ENCODE peak calls at places on chromosome 3, in ten cellular contexts. F, J, R, Y, Q, Z, N, B, P and V are unnamed samples.
A peak's percentile ranks its signal among the peaks of the same experiment; 100 is the strongest.

GRCh38 chr3:122458992-122459391 is 43.1 kb upstream of the WDR5B start:
- DNase-seq in F (no peak), J (peak; percentile 52), R (peak; percentile 11), Y (no peak), Q (no peak), Z (no peak), N (peak; percentile 59), B (no peak), P (no peak), V (peak; percentile 43)

GRCh38 chr3:152405915-152406802 is 137.4 kb downstream of the MBNL1 start:
- DNase-seq in F (no peak), J (no peak), R (no peak), Y (no peak), Q (peak; percentile 83), Z (no peak), N (peak; percentile 94), B (no peak), P (no peak), V (no peak)

GRCh38 chr3:113166719-113167492 is 44.5 kb upstream of the BOC start:
- DNase-seq in F (no peak), J (peak; percentile 55), R (no peak), Y (peak; percentile 25), Q (no peak), Z (no peak), N (peak; percentile 63), B (no peak), P (peak; percentile 59), V (no peak)

GRCh38 chr3:57169872-57170623 is 4.9 kb upstream of the IL17RD start:
- DNase-seq in F (peak; percentile 73), J (peak; percentile 90), R (peak; percentile 82), Y (no peak), Q (peak; percentile 60), Z (peak; percentile 88), N (peak; percentile 76), B (peak; percentile 82), P (peak; percentile 86), V (peak; percentile 43)

GRCh38 chr3:179015551-179016020 is 56.0 kb downstream of the ZMAT3 start:
- DNase-seq in F (no peak), J (peak; percentile 77), R (peak; percentile 75), Y (no peak), Q (peak; percentile 76), Z (no peak), N (peak; percentile 85), B (no peak), P (no peak), V (peak; percentile 62)

GRCh38 chr3:136979204-136979603 is 21.4 kb downstream of the IL20RB start:
- DNase-seq in F (no peak), J (no peak), R (no peak), Y (no peak), Q (no peak), Z (no peak), N (no peak), B (no peak), P (no peak), V (no peak)

GRCh38 chr3:89179355-89179997 is 72.1 kb downstream of the EPHA3 start:
- DNase-seq in F (no peak), J (peak; percentile 6), R (no peak), Y (no peak), Q (no peak), Z (no peak), N (peak; percentile 18), B (no peak), P (no peak), V (no peak)

GRCh38 chr3:42979044-42979962 is at the start of gene GASK1A:
- DNase-seq in F (peak; percentile 65), J (peak; percentile 74), R (peak; percentile 48), Y (peak; percentile 40), Q (no peak), Z (peak; percentile 75), N (no peak), B (peak; percentile 68), P (peak; percentile 78), V (no peak)

GRCh38 chr3:14652-15051 is 181.9 kb upstream of the CHL1 start:
- DNase-seq in F (no peak), J (no peak), R (no peak), Y (no peak), Q (no peak), Z (no peak), N (no peak), B (no peak), P (no peak), V (no peak)

GRCh38 chr3:187966141-187966540 is 187.8 kb upstream of the LPP start:
- DNase-seq in F (no peak), J (no peak), R (no peak), Y (no peak), Q (no peak), Z (no peak), N (no peak), B (no peak), P (no peak), V (no peak)
- H3K4me1 ChIP-seq in F (no peaks in the 10 kb centered on the region), J (no peaks in the 10 kb centered on the region), R (no peaks in the 10 kb centered on the region), Y (no peaks in the 10 kb centered on the region), Q (peaks cover 68% of the 10 kb centered on the region), Z (no peaks in the 10 kb centered on the region), N (no peaks in the 10 kb centered on the region), B (peaks cover 26% of the 10 kb centered on the region), P (peaks cover 29% of the 10 kb centered on the region), V (no peaks in the 10 kb centered on the region)

GRCh38 chr3:128180446-128180845 is 27.2 kb downstream of the EEFSEC start:
- DNase-seq in F (no peak), J (no peak), R (no peak), Y (no peak), Q (no peak), Z (no peak), N (no peak), B (no peak), P (no peak), V (no peak)

GRCh38 chr3:128180913-128181312 is 27.6 kb downstream of the EEFSEC start:
- DNase-seq in F (no peak), J (no peak), R (no peak), Y (no peak), Q (no peak), Z (no peak), N (no peak), B (no peak), P (no peak), V (no peak)

GRCh38 chr3:128177865-128178264 is 24.6 kb downstream of the EEFSEC start:
- DNase-seq in F (no peak), J (no peak), R (no peak), Y (no peak), Q (no peak), Z (no peak), N (no peak), B (no peak), P (no peak), V (peak; percentile 3)

GRCh38 chr3:128179474-128179819 is 26.2 kb downstream of the EEFSEC start:
- DNase-seq in F (no peak), J (no peak), R (no peak), Y (no peak), Q (no peak), Z (no peak), N (no peak), B (no peak), P (no peak), V (no peak)

DNA sequence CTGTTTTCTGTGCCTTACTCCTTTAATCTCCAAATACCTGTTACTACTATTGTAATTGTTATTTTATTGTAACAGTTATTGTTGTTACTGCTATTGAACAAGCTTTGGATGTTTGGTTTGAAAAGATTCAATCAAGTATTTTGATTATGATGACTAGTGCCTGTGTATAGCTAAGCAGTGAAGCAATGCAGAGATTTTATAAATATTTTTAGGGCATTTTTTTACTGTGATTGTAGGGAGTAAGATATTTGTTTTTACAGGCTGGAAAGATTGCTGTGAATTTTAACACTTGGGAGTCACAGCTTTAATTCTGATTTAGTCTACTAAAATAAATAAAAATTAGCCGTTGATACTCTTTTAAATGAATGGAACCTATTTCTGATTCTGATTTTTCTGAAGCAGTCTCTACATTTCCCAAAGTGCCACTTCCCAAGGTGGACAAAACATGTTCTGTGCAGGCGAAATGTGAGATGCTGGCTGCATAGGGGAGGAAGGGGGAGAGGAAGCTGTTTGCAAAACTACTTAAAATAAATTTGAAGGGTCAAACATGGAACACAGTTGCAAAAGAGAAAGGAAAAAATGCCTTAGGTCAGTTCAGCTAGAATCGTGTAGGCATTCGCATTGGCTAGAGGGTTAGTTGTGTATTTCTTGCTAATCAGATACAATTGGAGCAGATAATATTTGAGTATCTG is 25.6 kb downstream of the EEFSEC start:
- DNase-seq in F (no peak), J (no peak), R (no peak), Y (no peak), Q (no peak), Z (no peak), N (no peak), B (no peak), P (no peak), V (no peak)
- H3K4me3 ChIP-seq in F (no peak overlapping the region), J (no peak overlapping the region), R (no peak overlapping the region), Y (no peak overlapping the region), Q (no peak overlapping the region), Z (no peak overlapping the region), N (no peak overlapping the region), B (peak overlapping the region; percentile 18), P (peak overlapping the region; percentile 21), V (peak overlapping the region; percentile 24)

GRCh38 chr3:192888121-192888520 is 29.5 kb downstream of the MB21D2 start:
- DNase-seq in F (no peak), J (no peak), R (no peak), Y (no peak), Q (no peak), Z (no peak), N (no peak), B (no peak), P (no peak), V (no peak)

GRCh38 chr3:192889694-192890093 is 28.0 kb downstream of the MB21D2 start:
- DNase-seq in F (no peak), J (no peak), R (no peak), Y (no peak), Q (no peak), Z (no peak), N (no peak), B (no peak), P (no peak), V (no peak)

GRCh38 chr3:192887047-192887446 is 30.6 kb downstream of the MB21D2 start:
- DNase-seq in F (no peak), J (no peak), R (no peak), Y (no peak), Q (no peak), Z (no peak), N (peak; percentile 86), B (no peak), P (no peak), V (peak; percentile 61)

GRCh38 chr3:192885374-192885773 is 32.3 kb downstream of the MB21D2 start:
- DNase-seq in F (no peak), J (no peak), R (no peak), Y (no peak), Q (no peak), Z (no peak), N (no peak), B (no peak), P (no peak), V (no peak)

GRCh38 chr3:192887701-192888100 is 30.0 kb downstream of the MB21D2 start:
- DNase-seq in F (no peak), J (no peak), R (no peak), Y (no peak), Q (no peak), Z (no peak), N (no peak), B (no peak), P (no peak), V (no peak)
- H3K4me1 ChIP-seq in F (peaks cover 17% of the 10 kb centered on the region), J (peaks cover 10% of the 10 kb centered on the region), R (peaks cover 3% of the 10 kb centered on the region), Y (no peaks in the 10 kb centered on the region), Q (peaks cover 77% of the 10 kb centered on the region), Z (peaks cover 13% of the 10 kb centered on the region), N (peaks cover 17% of the 10 kb centered on the region), B (peaks cover 38% of the 10 kb centered on the region), P (no peaks in the 10 kb centered on the region), V (peaks cover 75% of the 10 kb centered on the region)

DNA sequence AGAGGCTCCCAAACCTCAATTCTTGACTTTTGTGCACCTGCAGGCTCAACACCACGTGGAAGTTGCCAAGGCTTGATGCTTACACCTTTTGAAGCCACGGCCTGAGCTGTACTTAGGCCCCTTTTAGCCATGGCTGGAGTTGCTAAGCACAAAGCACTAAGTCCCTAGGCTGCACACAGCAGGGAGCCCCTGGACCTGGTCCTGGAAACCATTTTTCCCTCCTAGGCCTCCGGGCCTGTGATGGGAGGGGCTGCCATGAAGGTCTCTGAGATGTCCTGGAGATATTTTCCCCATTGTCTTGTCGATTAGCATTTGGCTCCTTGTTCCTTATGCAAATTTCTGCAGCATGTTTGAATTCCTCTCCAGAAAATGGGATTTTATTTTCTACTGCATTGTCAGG is 247.1 kb upstream of the ARPP21 start:
- DNase-seq in F (no peak), J (no peak), R (no peak), Y (no peak), Q (no peak), Z (no peak), N (no peak), B (no peak), P (no peak), V (no peak)
- H3K4me3 ChIP-seq in F (no peak overlapping the region), J (no peak overlapping the region), R (no peak overlapping the region), Y (no peak overlapping the region), Q (no peak overlapping the region), Z (no peak overlapping the region), N (no peak overlapping the region), B (no peak overlapping the region), P (no peak overlapping the region), V (no peak overlapping the region)